ENCODE peak calls at places on chromosomes 2 and 18, in seven cellular contexts. One of them, this sample, is unnamed.

GRCh38 chr2:190409616-190410015 is 1.5 kb downstream of the MFSD6 start:
- DNase-seq in PC-3: no peak
- DNase-seq in stimulated activated CD4-positive, alpha-beta T cell treated with anti-CD3 and anti-CD28 coated beads, Interleukin-1b, Interleukin-23, amount 100 ng/mL, for 48 hours: no peak
- DNase-seq in H9: no peak
- DNase-seq in pancreas: no peak
- DNase-seq in NCI-H226: no peak
- DNase-seq in activated effector memory CD4-positive, alpha-beta T cell treated with anti-CD3 and anti-CD28 coated beads, Interleukin-2, amount 50 U/mL, for 16 hours: no peak
- DNase-seq in this sample: no peak

GRCh38 chr18:34092796-34093195 is 131.9 kb downstream of the NOL4 start:
- DNase-seq in PC-3: no peak
- DNase-seq in stimulated activated CD4-positive, alpha-beta T cell treated with anti-CD3 and anti-CD28 coated beads, Interleukin-1b, Interleukin-23, amount 100 ng/mL, for 48 hours: no peak
- DNase-seq in H9: no peak
- DNase-seq in pancreas: no peak
- DNase-seq in NCI-H226: no peak
- DNase-seq in activated effector memory CD4-positive, alpha-beta T cell treated with anti-CD3 and anti-CD28 coated beads, Interleukin-2, amount 50 U/mL, for 16 hours: no peak
- DNase-seq in this sample: no peak

GRCh38 chr2:238155761-238156694 is 2.7 kb upstream of the ERFE start:
- DNase-seq in PC-3: no peak
- DNase-seq in stimulated activated CD4-positive, alpha-beta T cell treated with anti-CD3 and anti-CD28 coated beads, Interleukin-1b, Interleukin-23, amount 100 ng/mL, for 48 hours: no peak
- DNase-seq in H9: no peak
- DNase-seq in pancreas: no peak
- DNase-seq in NCI-H226: no peak
- DNase-seq in activated effector memory CD4-positive, alpha-beta T cell treated with anti-CD3 and anti-CD28 coated beads, Interleukin-2, amount 50 U/mL, for 16 hours: no peak
- DNase-seq in this sample: no peak

GRCh38 chr2:102185347-102185746 is 1.5 kb upstream of the IL1RL2 start:
- DNase-seq in PC-3: peak
- DNase-seq in stimulated activated CD4-positive, alpha-beta T cell treated with anti-CD3 and anti-CD28 coated beads, Interleukin-1b, Interleukin-23, amount 100 ng/mL, for 48 hours: no peak
- DNase-seq in H9: no peak
- DNase-seq in pancreas: no peak
- DNase-seq in NCI-H226: no peak
- DNase-seq in activated effector memory CD4-positive, alpha-beta T cell treated with anti-CD3 and anti-CD28 coated beads, Interleukin-2, amount 50 U/mL, for 16 hours: no peak
- DNase-seq in this sample: no peak

GRCh38 chr2:226943862-226944610 is 108.2 kb downstream of the RHBDD1 start:
- DNase-seq in PC-3: no peak
- DNase-seq in stimulated activated CD4-positive, alpha-beta T cell treated with anti-CD3 and anti-CD28 coated beads, Interleukin-1b, Interleukin-23, amount 100 ng/mL, for 48 hours: no peak
- DNase-seq in H9: no peak
- DNase-seq in pancreas: no peak
- DNase-seq in NCI-H226: no peak
- DNase-seq in activated effector memory CD4-positive, alpha-beta T cell treated with anti-CD3 and anti-CD28 coated beads, Interleukin-2, amount 50 U/mL, for 16 hours: no peak
- DNase-seq in this sample: no peak

GRCh38 chr2:65263257-65263656 is 35.6 kb downstream of the ACTR2 start:
- DNase-seq in PC-3: peak
- DNase-seq in stimulated activated CD4-positive, alpha-beta T cell treated with anti-CD3 and anti-CD28 coated beads, Interleukin-1b, Interleukin-23, amount 100 ng/mL, for 48 hours: no peak
- DNase-seq in H9: no peak
- DNase-seq in pancreas: no peak
- DNase-seq in NCI-H226: no peak
- DNase-seq in activated effector memory CD4-positive, alpha-beta T cell treated with anti-CD3 and anti-CD28 coated beads, Interleukin-2, amount 50 U/mL, for 16 hours: no peak
- DNase-seq in this sample: peak

GRCh38 chr2:36406296-36406695 is 50.7 kb downstream of the CRIM1 start:
- DNase-seq in PC-3: no peak
- DNase-seq in stimulated activated CD4-positive, alpha-beta T cell treated with anti-CD3 and anti-CD28 coated beads, Interleukin-1b, Interleukin-23, amount 100 ng/mL, for 48 hours: no peak
- DNase-seq in H9: no peak
- DNase-seq in pancreas: no peak
- DNase-seq in NCI-H226: peak
- DNase-seq in activated effector memory CD4-positive, alpha-beta T cell treated with anti-CD3 and anti-CD28 coated beads, Interleukin-2, amount 50 U/mL, for 16 hours: no peak
- DNase-seq in this sample: no peak

GRCh38 chr2:240604291-240604938 is 17.9 kb downstream of the CAPN10 start:
- DNase-seq in PC-3: peak
- DNase-seq in stimulated activated CD4-positive, alpha-beta T cell treated with anti-CD3 and anti-CD28 coated beads, Interleukin-1b, Interleukin-23, amount 100 ng/mL, for 48 hours: no peak
- DNase-seq in H9: peak
- DNase-seq in pancreas: peak
- DNase-seq in NCI-H226: peak
- DNase-seq in activated effector memory CD4-positive, alpha-beta T cell treated with anti-CD3 and anti-CD28 coated beads, Interleukin-2, amount 50 U/mL, for 16 hours: peak
- DNase-seq in this sample: no peak

GRCh38 chr2:105754011-105754410 is 9.3 kb downstream of the NCK2 start:
- DNase-seq in PC-3: no peak
- DNase-seq in stimulated activated CD4-positive, alpha-beta T cell treated with anti-CD3 and anti-CD28 coated beads, Interleukin-1b, Interleukin-23, amount 100 ng/mL, for 48 hours: peak
- DNase-seq in H9: no peak
- DNase-seq in pancreas: no peak
- DNase-seq in NCI-H226: no peak
- DNase-seq in activated effector memory CD4-positive, alpha-beta T cell treated with anti-CD3 and anti-CD28 coated beads, Interleukin-2, amount 50 U/mL, for 16 hours: peak
- DNase-seq in this sample: no peak

GRCh38 chr18:49016648-49017539 is 66.1 kb upstream of the SMAD7 start:
- DNase-seq in PC-3: peak
- DNase-seq in stimulated activated CD4-positive, alpha-beta T cell treated with anti-CD3 and anti-CD28 coated beads, Interleukin-1b, Interleukin-23, amount 100 ng/mL, for 48 hours: no peak
- DNase-seq in H9: peak
- DNase-seq in pancreas: no peak
- DNase-seq in NCI-H226: peak
- DNase-seq in activated effector memory CD4-positive, alpha-beta T cell treated with anti-CD3 and anti-CD28 coated beads, Interleukin-2, amount 50 U/mL, for 16 hours: peak
- DNase-seq in this sample: peak